ENCODE peak calls at places on chromosomes 16 and 17, in eight cellular contexts. Z is activated CD8-positive, alpha-beta T cell treated with anti-CD3 and anti-CD28 coated beads for 36 hours; R is hypothalamus; D is esophagus squamous epithelium; G is T follicular helper cell; H is mucosa of descending colon; P is fibroblast of pulmonary artery; C is IMR-90. V is an unnamed sample.

GRCh38 chr17:49779730-49780220 is 8.7 kb upstream of the KAT7 start:
- DNase-seq in R (no peak), C (peak; percentile 84), P (peak; percentile 88), G (no peak), Z (peak; percentile 43), D (no peak), H (no peak), V (no peak)

GRCh38 chr16:12794486-12795399 is 8.9 kb downstream of the CPPED1 start:
- DNase-seq in R (no peak), H (no peak), C (no peak), G (no peak), Z (no peak), P (peak; percentile 40), D (no peak), V (no peak)

GRCh38 chr16:59013930-59014329 is 279.8 kb upstream of the GOT2 start:
- DNase-seq in G (no peak), C (no peak), Z (no peak), R (no peak), D (no peak), P (no peak), H (no peak), V (no peak)

GRCh38 chr16:72015124-72015523 is 6.6 kb downstream of the DHODH start:
- DNase-seq in G (no peak), D (no peak), H (no peak), C (no peak), P (no peak), R (no peak), Z (no peak), V (no peak)

GRCh38 chr17:10613775-10614513 is 43.2 kb downstream of the MYH3 start:
- DNase-seq in H (no peak), Z (no peak), R (no peak), D (no peak), P (peak; percentile 17), G (no peak), C (peak; percentile 13), V (no peak)

GRCh38 chr16:68448360-68448970 is at the start of gene SMPD3:
- DNase-seq in P (peak; percentile 99), G (peak; percentile 95), D (peak; percentile 89), Z (peak; percentile 99), R (peak; percentile 99), H (peak; percentile 98), C (peak; percentile 97), V (peak; percentile 86)

GRCh38 chr17:61904094-61904710 is 23.6 kb downstream of the INTS2 start:
- DNase-seq in Z (peak; percentile 58), H (no peak), R (no peak), G (peak; percentile 9), P (no peak), C (no peak), D (no peak), V (no peak)

GRCh38 chr17:46082293-46082692 is 83.2 kb downstream of the STH start:
- DNase-seq in R (no peak), P (no peak), C (no peak), Z (no peak), G (no peak), D (no peak), H (no peak), V (no peak)

GRCh38 chr17:80585880-80586279 is 41.2 kb downstream of the RPTOR start:
- DNase-seq in H (no peak), C (no peak), G (no peak), D (no peak), P (no peak), Z (no peak), R (no peak), V (no peak)

GRCh38 chr17:36921131-36921851 is 16.0 kb upstream of the LHX1 start:
- DNase-seq in D (no peak), R (no peak), P (peak; percentile 66), C (peak; percentile 61), H (no peak), G (no peak), Z (peak; percentile 86), V (no peak)

GRCh38 chr16:51166116-51166515 is 15.0 kb upstream of the SALL1 start:
- DNase-seq in G (no peak), Z (no peak), D (no peak), R (no peak), P (no peak), H (no peak), C (no peak), V (no peak)

V was measured in cortex of kidney.